ENCODE peak calls at places on chromosomes 4 and X, in six cellular contexts. Q, E, F, L, A and O are unnamed samples. For H3K4me1 and H3K36me3, the result is how much of the 10 kb centered on the place peaks cover.

GRCh38 chrX:29295987-29296680 is 708.9 kb downstream of the IL1RAPL1 start:
- DNase-seq in Q (no peak), E (no peak), F (no peak), L (no peak), A (no peak), O (no peak)

GRCh38 chrX:63922221-63922620 is 137.2 kb upstream of the ARHGEF9 start:
- DNase-seq in Q (no peak), E (no peak), F (no peak), L (no peak), A (no peak), O (no peak)

GRCh38 chr4:45172636-45173035 is 446.3 kb upstream of the GNPDA2 start:
- DNase-seq in Q (no peak), E (no peak), F (no peak), L (no peak), A (no peak), O (no peak)

GRCh38 chr4:1042352-1043025 is 31.1 kb downstream of the FGFRL1 start:
- DNase-seq in Q (no peak), E (peak), F (no peak), L (peak), A (no peak), O (peak)

GRCh38 chr4:83083925-83084475 is 30.5 kb downstream of the PLAC8 start:
- DNase-seq in Q (no peak), E (no peak), F (no peak), L (peak), A (no peak), O (no peak)

GRCh38 chr4:180828455-180829018 is 1414.7 kb upstream of the TENM3 start:
- DNase-seq in Q (no peak), E (no peak), F (peak), L (no peak), A (peak), O (no peak)

GRCh38 chrX:46762963-46763362 is 4.0 kb upstream of the SLC9A7 start:
- DNase-seq in Q (no peak), E (no peak), F (no peak), L (no peak), A (no peak), O (no peak)

GRCh38 chr4:169315530-169316306 is 45.0 kb upstream of the SH3RF1 start:
- DNase-seq in Q (no peak), E (no peak), F (peak), L (no peak), A (peak), O (no peak)

GRCh38 chrX:10486373-10486772 is 134.0 kb downstream of the MID1 start:
- DNase-seq in Q (no peak), E (no peak), F (no peak), L (no peak), A (no peak), O (no peak)

GRCh38 chr4:15515106-15515505 is 45.4 kb downstream of the CC2D2A start:
- DNase-seq in Q (no peak), E (no peak), F (no peak), L (no peak), A (no peak), O (no peak)

GRCh38 chr4:147733614-147734344 is 1.9 kb downstream of the ARHGAP10 start:
- DNase-seq in Q (no peak), E (peak), F (no peak), L (no peak), A (peak), O (no peak)

GRCh38 chrX:101217689-101218088 is 1.9 kb upstream of the DRP2 start:
- DNase-seq in Q (no peak), E (no peak), F (no peak), L (no peak), A (no peak), O (no peak)

GRCh38 chr4:544386-545105 is 31.5 kb downstream of the TMEM271 start:
- DNase-seq in Q (no peak), E (no peak), F (no peak), L (no peak), A (no peak), O (no peak)

GRCh38 chrX:103373581-103373980 is 2.8 kb upstream of the BEX3 start:
- DNase-seq in Q (no peak), E (no peak), F (no peak), L (no peak), A (no peak), O (no peak)

GRCh38 chr4:137180349-137180748 is 351.9 kb downstream of the PCDH18 start:
- DNase-seq in Q (no peak), E (no peak), F (no peak), L (no peak), A (peak), O (no peak)

GRCh38 chr4:147678121-147678520 is 5.8 kb downstream of the PRMT9 start:
- DNase-seq in Q (no peak), E (no peak), F (no peak), L (no peak), A (no peak), O (no peak)

GRCh38 chr4:143700060-143700419 is 435 bp downstream of the FREM3 start:
- DNase-seq in Q (peak), E (no peak), F (peak), L (no peak), A (peak), O (peak)

GRCh38 chr4:165580379-165580905 is 201.6 kb downstream of the CPE start:
- DNase-seq in Q (peak), E (no peak), F (peak), L (no peak), A (peak), O (no peak)

GRCh38 chr4:109072595-109072994 is 229.9 kb downstream of the COL25A1 start:
- DNase-seq in Q (no peak), E (no peak), F (peak), L (no peak), A (no peak), O (no peak)

GRCh38 chrX:109793191-109793590 is 60.1 kb upstream of the ACSL4 start:
- DNase-seq in Q (no peak), E (no peak), F (no peak), L (no peak), A (no peak), O (no peak)

GRCh38 chr4:15776871-15777648 is 1.1 kb upstream of the CD38 start:
- DNase-seq in Q (no peak), E (no peak), F (no peak), L (no peak), A (no peak), O (no peak)

GRCh38 chr4:85854543-85854942 is 379.6 kb downstream of the ARHGAP24 start:
- DNase-seq in Q (no peak), E (no peak), F (no peak), L (no peak), A (no peak), O (no peak)

GRCh38 chr4:63620271-63620670 is 789.0 kb downstream of the TECRL start:
- DNase-seq in Q (no peak), E (no peak), F (no peak), L (no peak), A (no peak), O (no peak)

GRCh38 chrX:150966235-150966634 is 16.9 kb upstream of the HMGB3 start:
- DNase-seq in Q (no peak), E (no peak), F (no peak), L (no peak), A (no peak), O (no peak)

GRCh38 chr4:142984871-142985585 is 138.9 kb upstream of the INPP4B start:
- DNase-seq in Q (no peak), E (no peak), F (peak), L (no peak), A (peak), O (peak)

GRCh38 chrX:151790421-151791160 is 56.0 kb downstream of the CNGA2 start:
- DNase-seq in Q (no peak), E (no peak), F (no peak), L (no peak), A (no peak), O (no peak)

GRCh38 chrX:43211570-43211969 is 433.6 kb upstream of the PPP1R2C start:
- DNase-seq in Q (no peak), E (no peak), F (no peak), L (no peak), A (no peak), O (no peak)

GRCh38 chrX:150316564-150316963 is 46.6 kb upstream of the MAMLD1 start:
- DNase-seq in Q (no peak), E (no peak), F (no peak), L (no peak), A (no peak), O (no peak)

GRCh38 chrX:37383313-37383712 is 34.1 kb downstream of the PRRG1 start:
- DNase-seq in Q (no peak), E (no peak), F (no peak), L (no peak), A (no peak), O (no peak)

GRCh38 chr4:40275065-40275464 is 60.1 kb upstream of the CHRNA9 start:
- DNase-seq in Q (no peak), E (no peak), F (no peak), L (no peak), A (no peak), O (no peak)

GRCh38 chr4:1384675-1385372 is 21.4 kb downstream of the NKX1-1 start:
- DNase-seq in Q (no peak), E (no peak), F (no peak), L (peak), A (no peak), O (peak)

GRCh38 chr4:41538887-41539498 is 1.0 kb downstream of the LIMCH1 start:
- DNase-seq in Q (no peak), E (peak), F (no peak), L (no peak), A (no peak), O (no peak)

GRCh38 chr4:42150653-42151567 is 1.5 kb downstream of the BEND4 start:
- DNase-seq in Q (no peak), E (no peak), F (peak), L (no peak), A (peak), O (peak)

GRCh38 chr4:7050481-7051143 is 7.4 kb downstream of the TADA2B start:
- DNase-seq in Q (peak), E (peak), F (no peak), L (no peak), A (no peak), O (no peak)

GRCh38 chr4:7052313-7052712 is 9.1 kb downstream of the TADA2B start:
- DNase-seq in Q (no peak), E (no peak), F (no peak), L (no peak), A (no peak), O (peak)

GRCh38 chr4:7051905-7052304 is 8.7 kb downstream of the TADA2B start:
- DNase-seq in Q (no peak), E (no peak), F (no peak), L (no peak), A (no peak), O (no peak)

GRCh38 chr4:7049739-7050138 is 6.6 kb downstream of the TADA2B start:
- DNase-seq in Q (no peak), E (no peak), F (no peak), L (no peak), A (peak), O (no peak)

DNA sequence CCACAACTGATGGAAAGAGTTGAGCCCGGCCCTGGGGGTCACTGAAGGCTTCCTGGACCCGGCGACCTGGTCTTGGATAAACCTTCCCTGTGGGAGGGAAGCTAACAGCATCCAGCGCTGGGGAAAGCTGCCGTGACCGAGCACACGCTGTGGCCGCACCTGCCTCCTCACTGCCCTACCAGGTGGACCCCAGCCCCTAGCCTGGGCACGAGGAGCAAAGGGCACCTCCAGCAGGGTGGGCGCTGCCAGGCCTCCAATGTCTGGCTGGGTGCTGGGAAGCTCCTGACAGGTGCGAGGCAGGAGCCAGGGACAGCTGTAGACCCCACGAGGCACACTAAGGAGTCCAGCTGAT is 7.9 kb downstream of the TADA2B start:
- DNase-seq in Q (no peak), E (no peak), F (no peak), L (no peak), A (no peak), O (peak)
- H3K4me1 ChIP-seq in Q (under half), E (under half), F (under half), L (under half), A (under half), O (under half)

DNA sequence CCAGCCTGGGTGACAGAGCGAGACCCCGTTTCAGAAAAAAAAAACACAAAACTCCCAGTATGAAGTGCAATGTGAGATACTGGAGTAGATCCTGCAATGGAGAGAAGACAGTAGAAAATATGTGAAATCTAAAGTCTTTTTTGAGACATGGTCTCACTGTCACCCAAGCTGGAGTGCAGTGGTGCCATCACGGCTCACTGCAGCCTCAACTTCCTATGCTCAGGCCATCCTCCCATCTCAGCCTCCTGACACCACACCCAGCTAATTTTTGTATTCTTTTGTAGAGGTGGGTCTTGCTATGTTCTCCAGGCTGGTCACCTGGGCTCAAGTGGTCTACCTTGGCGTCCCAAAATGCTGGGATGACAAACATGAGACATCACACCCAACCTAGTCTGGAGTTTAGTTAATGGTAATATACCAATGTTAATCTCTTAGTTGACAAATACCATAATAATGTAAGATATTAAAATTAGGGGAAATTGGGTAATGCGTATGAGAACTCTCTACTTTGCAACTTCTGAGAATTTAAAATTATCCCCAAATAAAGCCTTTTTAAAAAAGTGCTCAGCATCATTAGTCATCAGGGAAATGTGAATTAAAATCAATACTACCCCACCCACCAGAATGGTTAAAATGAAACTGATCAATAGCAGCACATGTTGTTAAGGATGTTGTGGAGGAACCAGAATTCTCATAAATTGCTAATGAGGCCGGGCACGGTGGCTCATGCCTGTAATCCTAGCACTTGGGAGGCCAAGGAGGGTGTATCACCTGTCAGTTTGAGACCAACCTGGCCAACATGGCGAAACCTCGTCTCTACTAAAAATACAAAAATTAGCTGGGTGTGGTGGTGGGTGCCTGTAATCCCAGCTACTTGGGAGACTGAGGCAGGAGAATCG is 15.0 kb downstream of the RBMX start:
- DNase-seq in Q (no peak), E (no peak), F (no peak), L (no peak), A (no peak), O (no peak)
- H3K36me3 ChIP-seq in Q (under half), E (under half), F (under half), L (under half), A (under half), O (under half)

DNA sequence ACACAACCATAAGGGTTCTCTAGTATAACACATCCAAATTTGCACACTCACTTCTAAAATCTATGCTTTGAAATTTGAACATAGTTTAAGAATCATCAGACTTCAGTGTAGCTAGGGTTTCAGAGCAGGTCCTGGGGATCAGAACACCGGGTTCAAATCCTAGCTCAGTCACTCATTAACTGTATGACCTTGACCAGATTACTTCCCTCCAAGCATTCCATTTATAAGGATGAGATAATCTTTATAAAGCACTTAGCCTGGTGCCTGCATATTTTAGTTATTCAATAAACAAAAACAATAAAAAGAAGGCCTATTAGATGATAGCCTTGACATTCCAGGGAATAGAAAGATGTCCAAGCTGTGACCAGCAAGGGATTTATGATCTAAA is 4.8 kb upstream of the STBD1 start:
- DNase-seq in Q (no peak), E (no peak), F (no peak), L (no peak), A (no peak), O (no peak)
- H3K4me1 ChIP-seq in Q (under half), E (under half), F (under half), L (under half), A (under half), O (under half)

GRCh38 chr4:87499415-87500106 is 29.6 kb downstream of the SPARCL1 start:
- DNase-seq in Q (no peak), E (no peak), F (no peak), L (no peak), A (no peak), O (no peak)

GRCh38 chr4:87497586-87497985 is 31.6 kb downstream of the SPARCL1 start:
- DNase-seq in Q (no peak), E (no peak), F (no peak), L (no peak), A (no peak), O (no peak)

GRCh38 chr4:87502580-87503238 is 26.5 kb downstream of the SPARCL1 start:
- DNase-seq in Q (no peak), E (no peak), F (no peak), L (no peak), A (no peak), O (no peak)

GRCh38 chr4:87498446-87498900 is 30.7 kb downstream of the SPARCL1 start:
- DNase-seq in Q (no peak), E (no peak), F (no peak), L (no peak), A (no peak), O (no peak)

GRCh38 chr4:87500107-87500462 is 29.1 kb downstream of the SPARCL1 start:
- DNase-seq in Q (no peak), E (no peak), F (no peak), L (no peak), A (no peak), O (no peak)
- H3K36me3 ChIP-seq in Q (under half), E (under half), F (under half), L (under half), A (under half), O (under half)

GRCh38 chr4:88794087-88794486 is 96.5 kb upstream of the NAP1L5 start:
- DNase-seq in Q (no peak), E (no peak), F (no peak), L (no peak), A (no peak), O (no peak)
- H3K4me1 ChIP-seq in Q (under half), E (under half), F (under half), L (under half), A (under half), O (under half)